ENCODE peak calls at places on chromosome 1, in seven cellular contexts. W, B, E, J, N, R and D are unnamed samples.

GRCh38 chr1:110190282-110190929 is 19.7 kb upstream of the KCNC4 start:
- DNase-seq in E (peak; percentile 48), N (no peak), J (no peak), W (no peak), R (peak; percentile 61), B (no peak), D (peak; percentile 20)

GRCh38 chr1:172969611-172970010 is 81.1 kb downstream of the TNFSF18 start:
- DNase-seq in N (no peak), E (no peak), B (no peak), R (no peak), W (no peak), J (no peak), D (no peak)

GRCh38 chr1:91603409-91603808 is 102.8 kb downstream of the CDC7 start:
- DNase-seq in W (no peak), J (no peak), B (no peak), N (no peak), R (no peak), E (no peak), D (no peak)

GRCh38 chr1:69671363-69672010 is 103.8 kb downstream of the LRRC7 start:
- DNase-seq in N (peak; percentile 59), W (no peak), R (no peak), E (no peak), J (no peak), B (no peak), D (no peak)

GRCh38 chr1:8790987-8791386 is 26.5 kb downstream of the RERE start:
- DNase-seq in N (no peak), J (no peak), E (no peak), R (no peak), B (no peak), W (no peak), D (no peak)

GRCh38 chr1:19370453-19371170 is 58.5 kb downstream of the SLC66A1 start:
- DNase-seq in R (no peak), N (no peak), J (no peak), E (no peak), B (no peak), W (peak; percentile 85), D (no peak)

GRCh38 chr1:116326486-116326885 is 46.6 kb upstream of the ATP1A1 start:
- DNase-seq in N (no peak), R (no peak), J (no peak), B (no peak), W (no peak), E (no peak), D (no peak)

GRCh38 chr1:227894831-227895451 is 52.8 kb downstream of the WNT9A start:
- DNase-seq in B (no peak), N (no peak), J (peak; percentile 8), R (peak; percentile 11), E (peak; percentile 10), W (no peak), D (no peak)

GRCh38 chr1:15332952-15333715 is 76.6 kb upstream of the EFHD2 start:
- DNase-seq in E (no peak), R (no peak), W (no peak), J (no peak), B (no peak), N (peak; percentile 11), D (no peak)

GRCh38 chr1:245872475-245872874 is 634.6 kb downstream of the SMYD3 start:
- DNase-seq in B (no peak), R (no peak), N (no peak), W (no peak), J (no peak), E (no peak), D (no peak)

GRCh38 chr1:3049905-3050304 is 19.1 kb upstream of the PRDM16 start:
- DNase-seq in N (peak; percentile 52), W (no peak), R (no peak), B (no peak), J (no peak), E (peak; percentile 4), D (no peak)

GRCh38 chr1:172466795-172467407 is 23.0 kb upstream of the PIGC start:
- DNase-seq in J (no peak), B (no peak), E (no peak), N (no peak), W (no peak), R (no peak), D (no peak)

GRCh38 chr1:91791691-91792392 is 94.1 kb downstream of the TGFBR3 start:
- DNase-seq in E (no peak), R (no peak), J (no peak), B (no peak), W (no peak), N (no peak), D (no peak)

GRCh38 chr1:186943891-186944686 is 115.3 kb downstream of the PLA2G4A start:
- DNase-seq in N (no peak), W (no peak), R (no peak), B (no peak), J (no peak), E (no peak), D (no peak)

GRCh38 chr1:33239487-33239886 is 16.8 kb upstream of the ZNF362 start:
- DNase-seq in B (no peak), J (no peak), E (no peak), W (no peak), R (no peak), N (no peak), D (no peak)

GRCh38 chr1:53652441-53653199 is 86.3 kb downstream of the GLIS1 start:
- DNase-seq in J (no peak), N (peak; percentile 57), R (no peak), W (no peak), B (no peak), E (no peak), D (no peak)

DNA sequence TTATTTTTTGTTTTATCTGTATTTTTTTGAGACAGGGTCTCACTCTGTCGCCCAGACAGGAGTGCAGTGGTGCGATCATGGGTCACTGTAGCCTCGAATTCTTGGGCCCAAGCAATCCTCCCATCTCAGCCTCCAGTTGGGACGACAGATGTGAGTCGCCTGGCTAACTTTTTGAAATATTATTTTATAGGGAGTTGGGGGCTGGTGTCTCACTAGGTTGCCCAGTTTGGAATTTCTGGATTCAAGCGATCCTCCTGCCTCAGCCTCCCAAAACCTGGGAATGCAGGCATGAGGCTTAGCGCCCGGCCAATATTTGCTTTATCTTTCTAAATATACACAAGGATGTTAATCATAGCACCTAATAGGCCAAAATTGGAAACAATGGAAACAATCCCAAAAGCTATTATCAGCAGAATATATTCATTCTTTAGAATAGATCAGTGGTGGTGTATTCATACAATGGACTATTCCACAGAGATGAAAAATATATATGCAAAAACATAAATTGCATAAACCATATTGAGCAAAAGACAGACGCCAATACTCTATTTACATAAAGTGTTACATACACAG is 55.9 kb downstream of the DAP3 start:
- DNase-seq in B (no peak), W (no peak), E (no peak), J (no peak), N (no peak), R (no peak), D (no peak)
- H3K27ac ChIP-seq in B (peak overlapping the region; percentile 54), W (peak overlapping the region; percentile 73), E (peak overlapping the region; percentile 21), J (peak overlapping the region; percentile 55), N (peak overlapping the region; percentile 70), R (peak overlapping the region; percentile 78), D (peak overlapping the region; percentile 68)

DNA sequence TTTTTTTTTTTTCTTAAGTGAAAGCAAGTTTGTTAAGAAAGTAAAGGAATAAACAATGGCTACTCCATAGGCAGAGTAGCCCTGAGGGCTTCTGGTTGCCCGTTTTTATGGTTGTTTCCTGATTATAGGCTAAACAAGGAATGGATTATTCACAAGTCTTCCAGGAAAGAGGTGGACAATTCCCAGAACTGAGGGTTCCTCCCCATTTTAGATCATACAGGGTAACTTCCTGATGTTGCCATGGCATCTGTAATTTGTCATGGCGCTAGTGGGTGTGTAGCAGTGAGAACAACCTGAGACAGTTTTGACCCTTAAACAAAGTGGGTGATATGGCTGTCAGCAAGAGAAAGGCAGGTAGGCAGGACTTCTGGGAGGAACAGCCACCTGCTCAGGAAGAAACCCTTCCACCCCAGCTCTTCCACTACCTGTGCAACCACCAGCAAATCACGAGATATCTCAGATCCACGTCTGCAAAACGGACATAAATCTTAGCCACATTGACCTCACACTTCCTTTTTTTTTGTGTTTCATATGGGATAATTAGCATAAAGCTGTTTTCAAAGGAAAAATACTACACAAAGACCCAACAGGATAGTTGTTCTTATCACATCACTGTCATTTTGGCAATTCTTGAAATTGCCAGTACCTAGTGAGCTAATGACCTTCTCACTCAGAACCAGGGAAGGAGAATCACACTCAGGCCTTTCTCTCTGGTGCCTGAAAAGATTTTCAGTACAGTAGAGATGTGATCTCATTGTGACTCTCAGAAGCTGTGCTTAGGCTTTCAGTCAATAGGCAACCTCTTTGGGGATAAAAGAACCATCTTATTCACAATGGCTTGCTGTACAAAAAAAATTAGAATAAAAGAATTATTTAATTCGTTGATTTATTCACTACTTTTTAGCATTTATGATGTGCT is 34.9 kb upstream of the DUSP10 start:
- DNase-seq in E (no peak), B (no peak), R (no peak), N (no peak), W (no peak), J (peak; percentile 54), D (no peak)
- H3K4me1 ChIP-seq in E (no peaks in the 10 kb centered on the region), B (no peaks in the 10 kb centered on the region), R (no peaks in the 10 kb centered on the region), N (peaks cover 60% of the 10 kb centered on the region), W (peaks cover 5% of the 10 kb centered on the region), J (peaks cover 4% of the 10 kb centered on the region), D (no peaks in the 10 kb centered on the region)

DNA sequence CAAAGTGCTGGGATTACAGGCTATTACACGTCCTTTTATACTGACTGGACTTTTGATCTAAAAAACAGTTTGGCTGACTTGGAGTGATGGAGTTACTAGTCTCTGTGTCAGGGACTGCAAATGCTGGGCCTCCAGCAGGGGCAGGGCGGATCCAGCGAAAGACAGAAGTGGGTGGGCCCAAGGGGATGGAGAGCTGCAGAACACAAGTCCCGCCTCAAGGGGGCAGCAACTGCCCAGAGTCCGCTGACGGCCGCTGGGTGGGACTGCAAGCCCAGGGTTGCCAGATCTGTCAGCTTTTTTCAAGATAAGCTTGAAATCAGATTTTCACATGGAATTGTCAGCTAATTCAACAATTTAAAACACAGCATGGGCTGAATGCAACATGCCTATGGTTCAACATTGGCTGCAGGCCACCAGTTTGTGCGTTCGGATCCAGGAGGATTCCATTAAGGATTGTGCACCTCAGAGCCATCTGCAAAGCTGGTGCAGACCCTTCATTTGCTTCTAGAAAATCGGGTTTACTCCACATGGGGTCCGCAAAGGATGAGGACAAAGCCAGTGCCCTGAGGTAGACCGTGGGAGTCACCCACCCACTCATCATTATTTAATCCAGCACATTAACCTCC is 10.7 kb downstream of the STMN1 start:
- DNase-seq in B (peak; percentile 95), W (peak; percentile 89), J (peak; percentile 88), N (peak; percentile 97), R (peak; percentile 91), E (peak; percentile 92), D (peak; percentile 92)
- TF ChIP-seq POLR2A in B (no peak), W (peak; percentile 24), J (no peak), N (no peak), R (peak; percentile 16), E (no peak), D (no peak)

GRCh38 chr1:40076895-40077312 is 20.1 kb downstream of the PPT1 start:
- DNase-seq in E (no peak), W (no peak), R (no peak), N (no peak), B (no peak), J (no peak), D (no peak)

GRCh38 chr1:40079774-40080390 is 17.2 kb downstream of the PPT1 start:
- DNase-seq in J (no peak), N (no peak), E (no peak), W (no peak), B (no peak), R (no peak), D (no peak)

GRCh38 chr1:40075251-40075650 is 21.8 kb downstream of the PPT1 start:
- DNase-seq in E (no peak), B (no peak), W (no peak), J (no peak), R (no peak), N (no peak), D (no peak)

GRCh38 chr1:40081874-40082273 is 15.2 kb downstream of the PPT1 start:
- DNase-seq in B (no peak), R (no peak), J (no peak), E (no peak), W (no peak), N (no peak), D (no peak)

GRCh38 chr1:40078512-40079333 is 18.3 kb downstream of the PPT1 start:
- DNase-seq in J (peak; percentile 46), W (no peak), R (peak; percentile 34), B (no peak), N (no peak), E (peak; percentile 66), D (no peak)
- H3K27ac ChIP-seq in J (no peak overlapping the region), W (no peak overlapping the region), R (no peak overlapping the region), B (peak overlapping the region; percentile 69), N (no peak overlapping the region), E (no peak overlapping the region), D (no peak overlapping the region)